ENCODE peak calls at places on chromosomes 16 and 17, in eight cellular contexts. One of them, this sample, is unnamed.

GRCh38 chr16:82094942-82095540 is 60.0 kb downstream of the HSD17B2 start:
- DNase-seq in foreskin fibroblast: no peak
- DNase-seq in activated CD8-positive, alpha-beta memory T cell treated with anti-CD3 and anti-CD28 coated beads for 24 hours: no peak
- DNase-seq in activated naive CD8-positive, alpha-beta T cell treated with anti-CD3 and anti-CD28 coated beads for 36 hours: no peak
- DNase-seq in HFFc6: no peak
- DNase-seq in effector CD4-positive, alpha-beta T cell: no peak
- DNase-seq in stimulated activated CD4-positive, alpha-beta T cell treated with anti-CD3 and anti-CD28 coated beads, Interleukin-4, amount 100 ng/mL, for 4 hours: no peak
- DNase-seq in progenitor cell of endocrine pancreas: no peak
- DNase-seq in this sample: no peak

GRCh38 chr17:82888583-82889495 is 49.0 kb upstream of the ZNF750 start:
- DNase-seq in foreskin fibroblast: no peak
- DNase-seq in activated CD8-positive, alpha-beta memory T cell treated with anti-CD3 and anti-CD28 coated beads for 24 hours: no peak
- DNase-seq in activated naive CD8-positive, alpha-beta T cell treated with anti-CD3 and anti-CD28 coated beads for 36 hours: no peak
- DNase-seq in HFFc6: no peak
- DNase-seq in effector CD4-positive, alpha-beta T cell: no peak
- DNase-seq in stimulated activated CD4-positive, alpha-beta T cell treated with anti-CD3 and anti-CD28 coated beads, Interleukin-4, amount 100 ng/mL, for 4 hours: no peak
- DNase-seq in progenitor cell of endocrine pancreas: no peak
- DNase-seq in this sample: no peak

GRCh38 chr16:1493746-1494094 is 560 bp downstream of the TELO2 start:
- DNase-seq in foreskin fibroblast: peak
- DNase-seq in activated CD8-positive, alpha-beta memory T cell treated with anti-CD3 and anti-CD28 coated beads for 24 hours: no peak
- DNase-seq in activated naive CD8-positive, alpha-beta T cell treated with anti-CD3 and anti-CD28 coated beads for 36 hours: peak
- DNase-seq in HFFc6: no peak
- DNase-seq in effector CD4-positive, alpha-beta T cell: no peak
- DNase-seq in stimulated activated CD4-positive, alpha-beta T cell treated with anti-CD3 and anti-CD28 coated beads, Interleukin-4, amount 100 ng/mL, for 4 hours: no peak
- DNase-seq in progenitor cell of endocrine pancreas: peak
- DNase-seq in this sample: no peak

GRCh38 chr17:17511971-17512858 is 16.0 kb upstream of the RASD1 start:
- DNase-seq in foreskin fibroblast: peak
- DNase-seq in activated CD8-positive, alpha-beta memory T cell treated with anti-CD3 and anti-CD28 coated beads for 24 hours: no peak
- DNase-seq in activated naive CD8-positive, alpha-beta T cell treated with anti-CD3 and anti-CD28 coated beads for 36 hours: no peak
- DNase-seq in HFFc6: peak
- DNase-seq in effector CD4-positive, alpha-beta T cell: no peak
- DNase-seq in stimulated activated CD4-positive, alpha-beta T cell treated with anti-CD3 and anti-CD28 coated beads, Interleukin-4, amount 100 ng/mL, for 4 hours: no peak
- DNase-seq in progenitor cell of endocrine pancreas: no peak
- DNase-seq in this sample: no peak

GRCh38 chr16:5044011-5044540 is 10.3 kb upstream of the NAGPA start:
- DNase-seq in foreskin fibroblast: no peak
- DNase-seq in activated CD8-positive, alpha-beta memory T cell treated with anti-CD3 and anti-CD28 coated beads for 24 hours: no peak
- DNase-seq in activated naive CD8-positive, alpha-beta T cell treated with anti-CD3 and anti-CD28 coated beads for 36 hours: no peak
- DNase-seq in HFFc6: no peak
- DNase-seq in effector CD4-positive, alpha-beta T cell: no peak
- DNase-seq in stimulated activated CD4-positive, alpha-beta T cell treated with anti-CD3 and anti-CD28 coated beads, Interleukin-4, amount 100 ng/mL, for 4 hours: no peak
- DNase-seq in progenitor cell of endocrine pancreas: no peak
- DNase-seq in this sample: no peak

GRCh38 chr17:67281736-67282135 is 36.7 kb upstream of the HELZ start:
- DNase-seq in foreskin fibroblast: no peak
- DNase-seq in activated CD8-positive, alpha-beta memory T cell treated with anti-CD3 and anti-CD28 coated beads for 24 hours: no peak
- DNase-seq in activated naive CD8-positive, alpha-beta T cell treated with anti-CD3 and anti-CD28 coated beads for 36 hours: no peak
- DNase-seq in HFFc6: no peak
- DNase-seq in effector CD4-positive, alpha-beta T cell: no peak
- DNase-seq in stimulated activated CD4-positive, alpha-beta T cell treated with anti-CD3 and anti-CD28 coated beads, Interleukin-4, amount 100 ng/mL, for 4 hours: no peak
- DNase-seq in progenitor cell of endocrine pancreas: no peak
- DNase-seq in this sample: no peak

GRCh38 chr16:76931186-76931585 is 259.8 kb upstream of the MON1B start:
- DNase-seq in foreskin fibroblast: peak
- DNase-seq in activated CD8-positive, alpha-beta memory T cell treated with anti-CD3 and anti-CD28 coated beads for 24 hours: no peak
- DNase-seq in activated naive CD8-positive, alpha-beta T cell treated with anti-CD3 and anti-CD28 coated beads for 36 hours: no peak
- DNase-seq in HFFc6: no peak
- DNase-seq in effector CD4-positive, alpha-beta T cell: no peak
- DNase-seq in stimulated activated CD4-positive, alpha-beta T cell treated with anti-CD3 and anti-CD28 coated beads, Interleukin-4, amount 100 ng/mL, for 4 hours: no peak
- DNase-seq in progenitor cell of endocrine pancreas: no peak
- DNase-seq in this sample: no peak

GRCh38 chr16:79426663-79427062 is 173.9 kb downstream of the MAF start:
- DNase-seq in foreskin fibroblast: no peak
- DNase-seq in activated CD8-positive, alpha-beta memory T cell treated with anti-CD3 and anti-CD28 coated beads for 24 hours: no peak
- DNase-seq in activated naive CD8-positive, alpha-beta T cell treated with anti-CD3 and anti-CD28 coated beads for 36 hours: no peak
- DNase-seq in HFFc6: no peak
- DNase-seq in effector CD4-positive, alpha-beta T cell: no peak
- DNase-seq in stimulated activated CD4-positive, alpha-beta T cell treated with anti-CD3 and anti-CD28 coated beads, Interleukin-4, amount 100 ng/mL, for 4 hours: no peak
- DNase-seq in progenitor cell of endocrine pancreas: no peak
- DNase-seq in this sample: no peak

GRCh38 chr17:80959330-80960036 is 32.2 kb upstream of the CHMP6 start:
- DNase-seq in foreskin fibroblast: peak
- DNase-seq in activated CD8-positive, alpha-beta memory T cell treated with anti-CD3 and anti-CD28 coated beads for 24 hours: no peak
- DNase-seq in activated naive CD8-positive, alpha-beta T cell treated with anti-CD3 and anti-CD28 coated beads for 36 hours: no peak
- DNase-seq in HFFc6: peak
- DNase-seq in effector CD4-positive, alpha-beta T cell: no peak
- DNase-seq in stimulated activated CD4-positive, alpha-beta T cell treated with anti-CD3 and anti-CD28 coated beads, Interleukin-4, amount 100 ng/mL, for 4 hours: no peak
- DNase-seq in progenitor cell of endocrine pancreas: no peak
- DNase-seq in this sample: no peak

GRCh38 chr17:15090533-15090932 is 174.6 kb downstream of the PMP22 start:
- DNase-seq in foreskin fibroblast: no peak
- DNase-seq in activated CD8-positive, alpha-beta memory T cell treated with anti-CD3 and anti-CD28 coated beads for 24 hours: no peak
- DNase-seq in activated naive CD8-positive, alpha-beta T cell treated with anti-CD3 and anti-CD28 coated beads for 36 hours: no peak
- DNase-seq in HFFc6: no peak
- DNase-seq in effector CD4-positive, alpha-beta T cell: no peak
- DNase-seq in stimulated activated CD4-positive, alpha-beta T cell treated with anti-CD3 and anti-CD28 coated beads, Interleukin-4, amount 100 ng/mL, for 4 hours: no peak
- DNase-seq in progenitor cell of endocrine pancreas: no peak
- DNase-seq in this sample: no peak

GRCh38 chr16:87762071-87762571 is 3.7 kb downstream of the KLHDC4 start:
- DNase-seq in foreskin fibroblast: no peak
- DNase-seq in activated CD8-positive, alpha-beta memory T cell treated with anti-CD3 and anti-CD28 coated beads for 24 hours: peak
- DNase-seq in activated naive CD8-positive, alpha-beta T cell treated with anti-CD3 and anti-CD28 coated beads for 36 hours: no peak
- DNase-seq in HFFc6: no peak
- DNase-seq in effector CD4-positive, alpha-beta T cell: no peak
- DNase-seq in stimulated activated CD4-positive, alpha-beta T cell treated with anti-CD3 and anti-CD28 coated beads, Interleukin-4, amount 100 ng/mL, for 4 hours: no peak
- DNase-seq in progenitor cell of endocrine pancreas: no peak
- DNase-seq in this sample: no peak

GRCh38 chr17:62790554-62790953 is 17.6 kb downstream of the MARCHF10 start:
- DNase-seq in foreskin fibroblast: peak
- DNase-seq in activated CD8-positive, alpha-beta memory T cell treated with anti-CD3 and anti-CD28 coated beads for 24 hours: no peak
- DNase-seq in activated naive CD8-positive, alpha-beta T cell treated with anti-CD3 and anti-CD28 coated beads for 36 hours: no peak
- DNase-seq in HFFc6: peak
- DNase-seq in effector CD4-positive, alpha-beta T cell: no peak
- DNase-seq in stimulated activated CD4-positive, alpha-beta T cell treated with anti-CD3 and anti-CD28 coated beads, Interleukin-4, amount 100 ng/mL, for 4 hours: no peak
- DNase-seq in progenitor cell of endocrine pancreas: no peak
- DNase-seq in this sample: no peak